ENCODE peak calls at places on chromosomes 12 and 14, in eight cellular contexts. G is WERI-Rb-1; Z is aorta; T is effector memory CD4-positive, alpha-beta T cell; V is mammary epithelial cell; J is CD8-positive, alpha-beta T cell; W is NT2/D1; I is left ventricle myocardium inferior. E is an unnamed sample. For H3K36me3, the result is how much of the 10 kb centered on the place peaks cover.

GRCh38 chr12:19458733-19459132 is 19.4 kb downstream of the AEBP2 start:
- DNase-seq in I (no peak), Z (no peak), J (no peak), W (no peak), G (no peak), V (no peak), T (no peak), E (no peak)

GRCh38 chr12:62711626-62712305 is 223.2 kb downstream of the PPM1H start:
- DNase-seq in W (no peak), I (no peak), T (no peak), Z (no peak), G (no peak), V (no peak), J (no peak), E (no peak)

GRCh38 chr14:64848239-64848638 is 31.5 kb downstream of the SPTB start:
- DNase-seq in Z (no peak), W (no peak), I (no peak), G (no peak), J (no peak), V (no peak), T (no peak), E (no peak)

GRCh38 chr12:90036641-90037040 is 328.0 kb upstream of the ATP2B1 start:
- DNase-seq in V (peak), Z (no peak), W (no peak), G (no peak), J (no peak), T (no peak), I (no peak), E (no peak)

GRCh38 chr14:68664225-68664681 is 128.6 kb downstream of the ZFP36L1 start:
- DNase-seq in G (no peak), T (no peak), I (no peak), W (no peak), Z (no peak), J (no peak), V (no peak), E (no peak)

GRCh38 chr14:94867931-94868597 is 98.2 kb upstream of the GSC start:
- DNase-seq in G (no peak), W (no peak), V (peak), Z (no peak), T (no peak), J (no peak), I (no peak), E (no peak)

GRCh38 chr12:112468041-112468440 is 49.3 kb downstream of the PTPN11 start:
- DNase-seq in T (no peak), Z (no peak), V (no peak), W (no peak), I (no peak), J (no peak), G (no peak), E (no peak)

GRCh38 chr12:67562513-67563287 is 85.8 kb upstream of the DYRK2 start:
- DNase-seq in J (no peak), W (no peak), V (no peak), G (no peak), T (no peak), I (no peak), Z (no peak), E (no peak)

GRCh38 chr14:72781476-72782181 is 112.3 kb downstream of the DPF3 start:
- DNase-seq in V (peak), W (no peak), J (no peak), Z (no peak), I (no peak), T (no peak), G (no peak), E (no peak)

GRCh38 chr14:64541971-64542838 is 1.7 kb downstream of the HSPA2 start:
- DNase-seq in I (peak), T (no peak), J (no peak), G (no peak), W (no peak), V (no peak), Z (no peak), E (no peak)

GRCh38 chr12:11729008-11729407 is 79.5 kb downstream of the ETV6 start:
- DNase-seq in T (no peak), J (no peak), W (no peak), V (peak), Z (no peak), G (no peak), I (no peak), E (no peak)

GRCh38 chr12:6222009-6222702 is 22.0 kb downstream of the CD9 start:
- DNase-seq in V (no peak), T (no peak), I (no peak), J (no peak), G (no peak), Z (no peak), W (no peak), E (no peak)

GRCh38 chr12:11810160-11810559 is 160.7 kb downstream of the ETV6 start:
- DNase-seq in Z (no peak), I (no peak), T (no peak), G (no peak), V (no peak), W (no peak), J (no peak), E (no peak)

GRCh38 chr14:97178781-97179180 is 381.6 kb downstream of the VRK1 start:
- DNase-seq in Z (no peak), J (no peak), G (no peak), T (no peak), I (no peak), W (no peak), V (no peak), E (no peak)

GRCh38 chr12:1573960-1574862 is 20.2 kb downstream of the FBXL14 start:
- DNase-seq in W (no peak), Z (no peak), J (no peak), G (no peak), T (no peak), I (no peak), V (no peak), E (no peak)

GRCh38 chr14:87960013-87960787 is 32.8 kb downstream of the GALC start:
- DNase-seq in Z (no peak), J (peak), W (no peak), I (no peak), T (peak), G (no peak), V (no peak), E (peak)

GRCh38 chr12:123431951-123432886 is 4.3 kb downstream of the RILPL2 start:
- DNase-seq in I (no peak), T (peak), V (peak), G (no peak), Z (no peak), J (no peak), W (no peak), E (no peak)

GRCh38 chr12:49652921-49653520 is 29.7 kb downstream of the PRPF40B start:
- DNase-seq in J (no peak), V (peak), G (no peak), T (no peak), I (no peak), Z (peak), W (no peak), E (no peak)

GRCh38 chr12:111330800-111331752 is 37.8 kb downstream of the PHETA1 start:
- DNase-seq in T (no peak), V (peak), Z (no peak), G (peak), W (peak), J (no peak), I (no peak), E (no peak)

GRCh38 chr12:121637231-121637914 is 11.0 kb downstream of the ORAI1 start:
- DNase-seq in W (no peak), G (no peak), Z (no peak), V (no peak), T (no peak), I (no peak), J (peak), E (no peak)

GRCh38 chr12:2256453-2256852 is 203.7 kb downstream of the CACNA1C start:
- DNase-seq in T (no peak), J (no peak), W (no peak), Z (no peak), V (no peak), G (no peak), I (no peak), E (no peak)

GRCh38 chr14:55103005-55103640 is 25.9 kb upstream of the LGALS3 start:
- DNase-seq in G (no peak), I (peak), Z (peak), W (peak), T (peak), J (peak), V (peak), E (peak)

GRCh38 chr12:71057330-71057729 is 100.5 kb downstream of the TSPAN8 start:
- DNase-seq in G (no peak), T (no peak), W (no peak), I (no peak), V (no peak), Z (no peak), J (no peak), E (no peak)

GRCh38 chr12:27693403-27693802 is 2.8 kb upstream of the REP15 start:
- DNase-seq in Z (no peak), J (no peak), I (no peak), T (no peak), G (no peak), V (no peak), W (no peak), E (no peak)

GRCh38 chr12:27686147-27686546 is 10.1 kb upstream of the REP15 start:
- DNase-seq in J (no peak), T (no peak), G (no peak), I (no peak), V (no peak), Z (no peak), W (no peak), E (no peak)

GRCh38 chr12:27685274-27685673 is 11.0 kb upstream of the REP15 start:
- DNase-seq in J (no peak), V (no peak), Z (no peak), I (no peak), W (no peak), T (no peak), G (no peak), E (no peak)

GRCh38 chr12:27689558-27690180 is 6.6 kb upstream of the REP15 start:
- DNase-seq in G (no peak), W (no peak), I (no peak), Z (no peak), T (no peak), J (no peak), V (no peak), E (no peak)

DNA sequence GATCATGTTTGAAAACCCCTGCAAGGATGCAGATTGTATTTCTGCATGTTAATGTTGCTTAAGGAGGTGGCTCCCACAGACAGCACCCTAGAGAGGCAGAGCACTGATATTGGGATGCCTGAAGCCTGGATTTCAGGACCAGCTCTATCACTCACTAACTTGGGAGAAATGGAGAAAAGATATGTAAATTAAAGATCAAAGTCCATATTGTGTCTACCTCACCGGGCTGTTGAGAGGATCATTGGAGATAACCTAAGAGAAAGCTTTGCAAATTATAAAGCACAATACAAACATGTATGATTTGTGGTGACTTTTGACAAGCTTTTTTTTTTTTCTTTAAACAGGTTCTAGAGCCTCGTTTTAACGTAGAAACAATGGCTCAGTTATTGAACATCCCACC is 7.6 kb upstream of the REP15 start:
- DNase-seq in T (no peak), J (no peak), V (no peak), G (no peak), Z (no peak), W (no peak), I (no peak), E (no peak)
- H3K36me3 ChIP-seq in T (under half), J (under half), V (under half), G (under half), Z (under half), W (half or more), I (half or more), E (under half)

GRCh38 chr12:4282892-4283511 is 9.4 kb downstream of the CCND2 start:
- DNase-seq in I (no peak), T (no peak), W (no peak), G (no peak), J (no peak), V (no peak), Z (no peak), E (no peak)

GRCh38 chr12:4281173-4281654 is 7.7 kb downstream of the CCND2 start:
- DNase-seq in G (no peak), Z (no peak), I (no peak), J (no peak), T (no peak), V (no peak), W (no peak), E (no peak)

GRCh38 chr12:4283512-4284255 is 10.1 kb downstream of the CCND2 start:
- DNase-seq in V (no peak), J (no peak), W (no peak), Z (no peak), G (no peak), I (no peak), T (no peak), E (no peak)

GRCh38 chr12:4280351-4281163 is 7.0 kb downstream of the CCND2 start:
- DNase-seq in J (no peak), G (no peak), W (no peak), I (peak), Z (peak), V (no peak), T (no peak), E (no peak)

DNA sequence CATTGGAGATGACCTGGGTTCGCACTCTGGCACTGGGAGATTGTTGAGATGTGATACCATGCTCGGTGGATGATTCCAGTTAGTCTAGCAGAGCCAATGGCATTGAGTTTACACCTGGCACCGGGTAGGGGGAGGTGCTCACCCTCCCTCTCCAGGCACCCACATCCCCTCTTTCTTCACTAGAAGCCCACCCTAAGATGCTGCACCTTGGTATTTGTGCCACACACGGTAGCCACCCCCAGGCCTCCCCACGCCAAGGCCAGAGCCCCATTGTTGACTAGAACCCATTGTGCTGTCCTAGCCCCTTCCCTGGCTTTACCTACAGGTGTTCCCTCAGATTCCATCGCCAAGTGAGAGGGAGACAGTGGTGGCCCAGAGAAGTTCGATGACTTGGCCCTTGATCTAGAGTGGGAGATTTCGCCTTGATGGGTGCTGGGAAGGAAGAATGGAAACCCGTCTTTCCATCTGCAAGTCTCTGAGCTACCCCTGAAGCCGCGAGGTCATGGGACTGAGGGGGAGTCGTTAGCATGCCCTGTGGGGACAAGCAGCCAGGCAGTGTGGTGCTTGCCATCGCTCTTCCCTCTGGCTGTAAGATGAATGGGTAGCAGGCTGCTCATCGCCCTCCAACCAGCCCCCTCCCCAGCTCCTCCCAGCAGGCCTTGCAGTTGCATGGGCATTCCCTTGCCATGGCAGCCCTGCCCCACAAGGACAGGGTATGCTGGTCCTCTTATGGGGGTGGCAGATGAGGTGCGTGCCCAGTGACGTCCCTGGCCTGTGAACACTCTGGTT is 8.7 kb downstream of the CCND2 start:
- DNase-seq in W (no peak), G (no peak), Z (no peak), J (no peak), V (no peak), T (no peak), I (no peak), E (no peak)
- H3K36me3 ChIP-seq in W (half or more), G (under half), Z (under half), J (half or more), V (half or more), T (half or more), I (half or more), E (under half)

DNA sequence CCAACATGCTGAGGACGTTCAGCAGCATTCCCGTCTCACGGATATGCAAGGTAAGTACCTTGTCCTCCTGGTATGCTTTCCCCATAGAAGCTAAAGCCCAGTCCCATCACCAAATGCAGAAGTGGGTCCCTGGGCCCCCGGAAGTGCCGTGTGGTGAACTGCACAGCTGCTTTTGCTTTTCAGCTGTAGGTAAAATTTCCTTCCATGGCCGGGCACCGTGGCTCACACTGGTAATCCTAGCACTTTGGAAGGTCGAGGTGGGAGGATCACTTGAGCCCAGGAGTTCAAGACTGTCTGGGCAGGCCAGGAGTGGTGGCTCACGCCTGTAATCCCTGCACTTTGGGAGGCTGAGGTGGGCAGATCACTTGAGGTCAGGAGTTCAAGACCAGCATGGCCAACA is 44.1 kb downstream of the HSP90AA1 start:
- DNase-seq in Z (no peak), I (no peak), G (no peak), W (no peak), V (no peak), J (no peak), T (no peak), E (no peak)
- H3K36me3 ChIP-seq in Z (under half), I (half or more), G (half or more), W (half or more), V (half or more), J (half or more), T (half or more), E (half or more)

GRCh38 chr14:23093104-23093503 is 1.8 kb downstream of the ACIN1 start:
- DNase-seq in G (no peak), V (no peak), I (no peak), T (no peak), J (no peak), Z (no peak), W (no peak), E (no peak)
- H3K36me3 ChIP-seq in G (half or more), V (under half), I (half or more), T (half or more), J (under half), Z (under half), W (half or more), E (under half)

GRCh38 chr14:50741571-50741970 is 73.5 kb upstream of the SAV1 start:
- DNase-seq in T (no peak), W (no peak), Z (no peak), I (no peak), V (peak), J (no peak), G (no peak), E (no peak)

GRCh38 chr14:50736932-50737419 is 68.9 kb upstream of the SAV1 start:
- DNase-seq in J (no peak), W (no peak), Z (no peak), I (no peak), V (no peak), G (no peak), T (no peak), E (no peak)

GRCh38 chr14:50734950-50735697 is 67.0 kb upstream of the SAV1 start:
- DNase-seq in I (no peak), G (no peak), T (no peak), W (no peak), J (no peak), V (no peak), Z (no peak), E (no peak)

GRCh38 chr14:50740858-50741257 is 72.8 kb upstream of the SAV1 start:
- DNase-seq in G (no peak), Z (no peak), W (no peak), V (no peak), I (no peak), J (no peak), T (no peak), E (no peak)

GRCh38 chr14:50739186-50739585 is 71.1 kb upstream of the SAV1 start:
- DNase-seq in G (no peak), V (no peak), I (no peak), W (no peak), T (no peak), J (no peak), Z (no peak), E (peak)
- H3K36me3 ChIP-seq in G (half or more), V (under half), I (half or more), W (under half), T (half or more), J (half or more), Z (under half), E (half or more)

E was measured in gastrocnemius medialis.